ENCODE peak calls at places on chromosomes 1 and 21, in six cellular contexts. C is mesenchymal stem cell; T is CD8-positive, alpha-beta T cell; W is HAP-1; R is mucosa of descending colon; Y is left ventricle myocardium inferior. Z is an unnamed sample. For H3K36me3, the result is how much of the 10 kb centered on the place peaks cover.

GRCh38 chr1:244695937-244696336 is 43.0 kb downstream of the DESI2 start:
- DNase-seq in C (no peak), W (no peak), Y (no peak), T (no peak), R (no peak), Z (no peak)

GRCh38 chr1:35927472-35927871 is 3.4 kb upstream of the AGO3 start:
- DNase-seq in T (no peak), R (no peak), Y (no peak), W (no peak), C (no peak), Z (no peak)

GRCh38 chr21:33572350-33572749 is 16.1 kb downstream of the DONSON start:
- DNase-seq in R (no peak), Y (no peak), T (no peak), W (no peak), C (peak), Z (no peak)

GRCh38 chr1:145891587-145892485 is 6.2 kb upstream of the ANKRD35 start:
- DNase-seq in R (peak), Y (peak), W (peak), T (peak), C (peak), Z (peak)

GRCh38 chr1:109270623-109271317 is 12.2 kb downstream of the PSRC1 start:
- DNase-seq in C (no peak), R (no peak), W (no peak), Y (peak), T (no peak), Z (no peak)

GRCh38 chr1:196399713-196400112 is 208.5 kb downstream of the KCNT2 start:
- DNase-seq in R (no peak), C (no peak), T (no peak), Y (no peak), W (no peak), Z (no peak)

GRCh38 chr1:203153051-203153988 is 22.3 kb downstream of the MYBPH start:
- DNase-seq in W (no peak), R (no peak), T (no peak), C (peak), Y (no peak), Z (peak)

GRCh38 chr1:2422523-2422922 is 10.2 kb upstream of the PEX10 start:
- DNase-seq in Y (no peak), C (no peak), T (no peak), R (no peak), W (no peak), Z (no peak)

GRCh38 chr21:31752352-31752751 is 20.4 kb upstream of the SCAF4 start:
- DNase-seq in Y (no peak), W (no peak), C (no peak), R (no peak), T (no peak), Z (no peak)

GRCh38 chr1:43985984-43986595 is 5.3 kb upstream of the CCDC24 start:
- DNase-seq in C (no peak), Y (no peak), T (no peak), R (no peak), W (no peak), Z (no peak)

GRCh38 chr1:3527774-3528173 is 73.3 kb downstream of the ARHGEF16 start:
- DNase-seq in W (no peak), Y (no peak), T (no peak), R (no peak), C (no peak), Z (no peak)

GRCh38 chr1:39524591-39525365 is 33.3 kb downstream of the BMP8A start:
- DNase-seq in R (no peak), Y (no peak), W (no peak), C (no peak), T (no peak), Z (no peak)

GRCh38 chr21:43332872-43333300 is 94.0 kb downstream of the SIK1 start:
- DNase-seq in C (peak), Y (no peak), R (no peak), T (no peak), W (no peak), Z (peak)

GRCh38 chr1:192810253-192810880 is 1.5 kb downstream of the RGS2 start:
- DNase-seq in Y (peak), T (no peak), R (no peak), C (peak), W (peak), Z (no peak)

GRCh38 chr1:245276426-245276825 is 121.6 kb downstream of the KIF26B start:
- DNase-seq in T (no peak), W (no peak), C (peak), Y (no peak), R (no peak), Z (no peak)

GRCh38 chr1:42146916-42147320 is 6.3 kb upstream of the GUCA2B start:
- DNase-seq in W (peak), C (peak), Y (peak), R (peak), T (peak), Z (peak)

GRCh38 chr1:5424802-5425201 is 567.4 kb downstream of the NPHP4 start:
- DNase-seq in T (no peak), C (no peak), R (no peak), W (no peak), Y (no peak), Z (no peak)

DNA sequence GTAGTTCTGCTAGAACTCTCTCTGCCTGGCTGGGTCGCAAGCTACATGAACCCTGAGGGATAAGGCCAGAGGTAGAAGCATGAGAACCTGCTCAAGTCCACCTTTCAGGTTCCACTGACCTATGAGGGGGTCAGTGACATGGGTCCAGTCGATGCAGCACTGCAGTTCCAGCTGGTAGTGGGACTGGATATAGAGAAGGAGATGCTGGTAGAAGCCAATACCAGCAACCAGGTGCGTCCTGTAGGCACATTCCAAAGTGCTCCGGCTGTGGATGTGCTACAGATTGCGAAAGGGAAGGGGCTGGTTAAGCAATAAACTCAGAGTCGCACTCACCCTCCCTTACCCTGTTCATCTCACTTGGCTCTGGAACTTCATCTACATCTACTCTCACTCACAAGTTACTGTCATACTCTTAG is 5.7 kb downstream of the SMG5 start:
- DNase-seq in T (no peak), Y (no peak), R (no peak), W (no peak), C (no peak), Z (peak)
- H3K36me3 ChIP-seq in T (half or more), Y (half or more), R (under half), W (half or more), C (half or more), Z (half or more)

DNA sequence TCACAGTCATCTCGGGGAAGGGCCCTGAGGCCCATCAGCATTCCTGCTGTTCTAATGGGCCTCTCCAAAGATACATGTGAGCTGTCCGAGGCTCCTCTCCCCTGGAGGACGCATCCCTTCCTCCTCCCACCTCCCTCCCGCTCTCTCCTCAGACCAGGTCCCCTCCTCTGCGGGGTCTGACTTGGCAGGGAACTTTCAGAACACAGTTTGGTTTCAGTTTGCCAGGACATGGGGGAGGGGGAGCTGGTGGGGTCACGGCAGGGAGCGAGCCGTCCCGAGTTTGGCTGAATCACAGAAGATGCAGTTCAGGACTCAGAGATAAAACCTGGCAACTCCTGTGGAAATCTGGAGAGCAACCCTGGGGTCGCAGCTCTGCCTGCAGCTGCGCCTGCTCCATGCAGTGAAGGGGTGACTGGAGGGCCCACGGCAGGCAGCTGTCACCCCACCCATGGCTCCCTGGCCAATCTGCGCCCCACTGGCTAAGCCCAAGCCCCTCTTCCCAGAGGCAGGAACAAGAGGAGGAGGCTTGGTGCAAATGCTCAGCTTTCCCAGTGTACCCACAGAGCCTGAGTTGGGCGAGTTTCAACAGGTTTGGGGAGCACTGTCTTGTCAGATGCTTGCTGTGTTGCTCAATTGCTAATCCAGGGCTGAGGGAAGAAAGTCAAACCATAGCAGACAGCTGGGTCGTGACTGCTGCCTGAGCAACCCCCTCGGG is 5.7 kb downstream of the WNT4 start:
- DNase-seq in T (no peak), W (no peak), C (peak), R (no peak), Y (no peak), Z (no peak)
- H3K36me3 ChIP-seq in T (under half), W (under half), C (under half), R (under half), Y (under half), Z (under half)

GRCh38 chr1:206441336-206441967 is 28.8 kb upstream of the IKBKE start:
- DNase-seq in R (no peak), Y (no peak), W (no peak), T (no peak), C (no peak), Z (no peak)
- H3K36me3 ChIP-seq in R (under half), Y (half or more), W (under half), T (under half), C (half or more), Z (under half)

GRCh38 chr1:242873661-242874060 is 349.2 kb upstream of the PLD5 start:
- DNase-seq in Y (no peak), C (no peak), R (no peak), T (no peak), W (no peak), Z (no peak)
- H3K36me3 ChIP-seq in Y (under half), C (under half), R (under half), T (under half), W (under half), Z (under half)

GRCh38 chr21:25977068-25977611 is 193.4 kb downstream of the APP start:
- DNase-seq in Y (no peak), W (no peak), R (no peak), C (no peak), T (no peak), Z (no peak)
- H3K36me3 ChIP-seq in Y (half or more), W (half or more), R (under half), C (half or more), T (under half), Z (under half)

GRCh38 chr1:32001863-32002262 is 11.8 kb upstream of the KHDRBS1 start:
- DNase-seq in T (no peak), R (no peak), Y (no peak), W (no peak), C (no peak), Z (no peak)
- H3K36me3 ChIP-seq in T (under half), R (under half), Y (under half), W (under half), C (under half), Z (under half)

DNA sequence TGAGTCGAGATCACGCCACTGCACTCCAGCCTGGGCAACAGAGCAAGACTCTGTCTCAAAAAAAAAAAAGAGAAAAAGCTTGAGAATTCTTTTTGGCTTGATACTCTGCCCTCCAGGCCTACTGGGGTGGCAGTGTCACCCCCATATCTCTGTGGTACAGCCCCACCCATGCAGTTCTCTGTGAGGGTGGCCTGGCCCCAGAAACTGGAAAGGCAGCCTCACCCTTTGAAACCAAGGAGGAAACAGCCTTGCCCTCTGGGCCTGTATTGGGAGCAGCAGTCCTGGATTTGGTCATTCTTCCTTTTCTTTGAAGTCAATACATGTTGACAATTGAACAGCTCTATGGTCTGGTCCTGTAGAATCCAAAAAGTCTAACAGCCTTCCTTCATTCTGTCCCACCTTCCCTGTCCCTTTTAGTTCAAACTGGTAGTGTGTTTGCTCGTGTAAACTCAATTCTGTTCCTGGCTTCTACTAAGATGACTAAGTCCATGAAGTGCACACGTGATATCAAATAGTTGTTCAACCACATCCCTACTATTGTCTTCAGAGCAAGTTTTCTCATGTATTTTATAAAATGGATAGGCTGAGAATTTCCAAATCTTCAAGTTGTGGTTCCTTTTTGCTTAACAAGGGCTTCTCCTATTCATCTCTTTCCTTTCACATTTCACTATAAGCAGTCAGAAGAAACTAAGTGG is 13.2 kb downstream of the ST7L start:
- DNase-seq in W (no peak), C (no peak), Y (no peak), R (no peak), T (no peak), Z (peak)
- H3K36me3 ChIP-seq in W (half or more), C (half or more), Y (half or more), R (under half), T (under half), Z (under half)

GRCh38 chr1:1256956-1257871 is 10.7 kb upstream of the C1QTNF12 start:
- DNase-seq in C (no peak), T (no peak), W (peak), Y (no peak), R (no peak), Z (no peak)
- H3K36me3 ChIP-seq in C (half or more), T (under half), W (half or more), Y (half or more), R (under half), Z (under half)

Z was measured in cardiac muscle cell.